ENCODE peak calls at places on chromosomes 6 and 20, in six cellular contexts. L, R, Z, A, F and E are unnamed samples.

GRCh38 chr20:19621072-19621471 is 137.0 kb upstream of the RIN2 start:
- DNase-seq in L (no peak), R (no peak), Z (no peak), A (peak; percentile 50), F (no peak), E (no peak)

GRCh38 chr6:31094389-31094881 is 17.9 kb downstream of the C6orf15 start:
- DNase-seq in L (peak; percentile 49), R (no peak), Z (no peak), A (no peak), F (no peak), E (no peak)

GRCh38 chr6:52876056-52876787 is 33.3 kb downstream of the GSTA3 start:
- DNase-seq in L (no peak), R (no peak), Z (no peak), A (no peak), F (no peak), E (no peak)

GRCh38 chr6:143721642-143722041 is 43.9 kb downstream of the PHACTR2 start:
- DNase-seq in L (no peak), R (no peak), Z (no peak), A (no peak), F (no peak), E (no peak)

GRCh38 chr6:18493421-18493891 is 106.3 kb downstream of the RNF144B start:
- DNase-seq in L (no peak), R (no peak), Z (no peak), A (peak; percentile 21), F (no peak), E (no peak)

GRCh38 chr20:36591854-36592641 is 13.5 kb upstream of the RAB5IF start:
- DNase-seq in L (peak; percentile 78), R (no peak), Z (peak; percentile 32), A (peak; percentile 92), F (no peak), E (peak; percentile 46)

GRCh38 chr6:155129744-155130143 is 134.1 kb upstream of the CLDN20 start:
- DNase-seq in L (no peak), R (no peak), Z (no peak), A (no peak), F (no peak), E (no peak)

GRCh38 chr6:112027942-112028674 is 25.8 kb upstream of the CCN6 start:
- DNase-seq in L (peak; percentile 76), R (no peak), Z (no peak), A (peak; percentile 19), F (no peak), E (no peak)

GRCh38 chr6:156645106-156645505 is 132.1 kb upstream of the ARID1B start:
- DNase-seq in L (no peak), R (no peak), Z (no peak), A (no peak), F (no peak), E (no peak)

GRCh38 chr6:35096129-35096852 is 44.8 kb downstream of the TCP11 start:
- DNase-seq in L (no peak), R (no peak), Z (no peak), A (no peak), F (no peak), E (no peak)

GRCh38 chr6:10154251-10154650 is 260.6 kb downstream of the TFAP2A start:
- DNase-seq in L (no peak), R (no peak), Z (no peak), A (no peak), F (no peak), E (no peak)

GRCh38 chr6:143232849-143233248 is 172.2 kb downstream of the AIG1 start:
- DNase-seq in L (peak; percentile 33), R (no peak), Z (no peak), A (peak; percentile 59), F (peak; percentile 28), E (no peak)

GRCh38 chr6:132736239-132736638 is 21.5 kb downstream of the VNN2 start:
- DNase-seq in L (no peak), R (no peak), Z (no peak), A (no peak), F (no peak), E (no peak)
- H3K4me3 ChIP-seq in L (no peak overlapping the region), R (no peak overlapping the region), Z (no peak overlapping the region), A (no peak overlapping the region), F (no peak overlapping the region), E (no peak overlapping the region)

GRCh38 chr6:149940673-149940984 is 1.2 kb upstream of the ULBP2 start:
- DNase-seq in L (no peak), R (no peak), Z (no peak), A (no peak), F (no peak), E (no peak)

GRCh38 chr6:149941583-149942460 is at the start of gene ULBP2:
- DNase-seq in L (peak; percentile 87), R (peak; percentile 84), Z (peak; percentile 91), A (peak; percentile 81), F (peak; percentile 53), E (peak; percentile 69)

GRCh38 chr6:149939909-149940672 is 1.7 kb upstream of the ULBP2 start:
- DNase-seq in L (no peak), R (no peak), Z (no peak), A (no peak), F (no peak), E (no peak)

GRCh38 chr6:149938571-149939462 is 3.0 kb upstream of the ULBP2 start:
- DNase-seq in L (no peak), R (no peak), Z (no peak), A (no peak), F (no peak), E (no peak)

DNA sequence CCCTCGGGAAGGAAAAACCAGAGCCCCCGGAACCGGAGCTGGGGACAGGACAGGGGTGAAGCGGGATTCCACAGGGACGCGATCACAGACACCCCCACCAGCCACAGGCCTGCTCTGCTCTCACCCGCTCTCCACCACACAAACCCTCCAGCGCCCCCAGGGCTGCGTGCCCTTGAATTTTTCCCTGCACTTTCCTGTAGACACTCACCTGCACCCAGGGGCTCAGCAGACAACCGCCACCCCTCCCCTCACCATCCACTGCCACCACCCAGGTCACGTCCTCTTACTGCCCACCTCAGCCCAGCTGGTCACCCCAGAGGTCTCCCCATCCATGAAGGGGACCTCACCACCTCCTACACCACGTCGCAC is 631 bp downstream of the ULBP2 start:
- DNase-seq in L (peak; percentile 22), R (no peak), Z (no peak), A (no peak), F (no peak), E (no peak)
- H3K27me3 ChIP-seq in L (peaks cover 27% of the 10 kb centered on the region), R (peaks cover 35% of the 10 kb centered on the region), Z (peaks cover 33% of the 10 kb centered on the region), A (peaks cover 40% of the 10 kb centered on the region), F (peaks cover 3% of the 10 kb centered on the region), E (peaks cover 23% of the 10 kb centered on the region)

GRCh38 chr6:137541531-137541930 is 47.3 kb upstream of the OLIG3 start:
- DNase-seq in L (no peak), R (no peak), Z (no peak), A (no peak), F (no peak), E (no peak)

GRCh38 chr6:137545073-137545472 is 50.9 kb upstream of the OLIG3 start:
- DNase-seq in L (no peak), R (no peak), Z (no peak), A (no peak), F (no peak), E (no peak)

GRCh38 chr6:137547186-137547585 is 53.0 kb upstream of the OLIG3 start:
- DNase-seq in L (no peak), R (no peak), Z (no peak), A (no peak), F (no peak), E (no peak)

GRCh38 chr6:137543114-137543513 is 48.9 kb upstream of the OLIG3 start:
- DNase-seq in L (no peak), R (no peak), Z (no peak), A (no peak), F (no peak), E (no peak)

DNA sequence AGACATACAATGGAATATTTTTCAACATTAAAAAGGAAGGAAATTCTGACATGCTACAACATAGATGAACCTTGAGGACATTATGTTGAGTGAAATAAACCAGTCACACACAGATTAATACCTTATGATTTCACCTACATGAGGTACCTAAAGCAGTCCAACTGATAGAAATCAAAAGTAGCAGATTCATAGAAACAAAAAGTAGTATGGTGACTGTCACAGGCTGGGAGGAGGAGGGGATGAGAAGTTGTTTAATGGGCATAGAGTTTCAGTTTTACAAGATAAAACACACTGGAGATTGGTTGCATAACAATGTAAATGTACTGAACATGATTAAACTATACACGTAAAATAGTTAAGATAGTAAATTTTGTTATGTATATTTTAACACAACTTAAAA is 48.5 kb upstream of the OLIG3 start:
- DNase-seq in L (no peak), R (no peak), Z (no peak), A (no peak), F (no peak), E (no peak)
- H3K4me3 ChIP-seq in L (no peak overlapping the region), R (no peak overlapping the region), Z (no peak overlapping the region), A (no peak overlapping the region), F (no peak overlapping the region), E (no peak overlapping the region)

GRCh38 chr20:2544211-2544610 is 7.8 kb downstream of the TMC2 start:
- DNase-seq in L (no peak), R (no peak), Z (no peak), A (no peak), F (no peak), E (no peak)
- H3K27me3 ChIP-seq in L (peaks cover 29% of the 10 kb centered on the region), R (no peaks in the 10 kb centered on the region), Z (peaks cover 4% of the 10 kb centered on the region), A (no peaks in the 10 kb centered on the region), F (no peaks in the 10 kb centered on the region), E (no peaks in the 10 kb centered on the region)

GRCh38 chr6:42441059-42441471 is 10.7 kb downstream of the TRERF1 start:
- DNase-seq in L (no peak), R (no peak), Z (no peak), A (no peak), F (peak; percentile 51), E (peak; percentile 56)
- H3K4me3 ChIP-seq in L (no peak overlapping the region), R (no peak overlapping the region), Z (peak overlapping the region; percentile 13), A (no peak overlapping the region), F (peak overlapping the region; percentile 26), E (no peak overlapping the region)

GRCh38 chr6:92667843-92668242 is 751.5 kb downstream of the EPHA7 start:
- DNase-seq in L (no peak), R (no peak), Z (peak; percentile 21), A (peak; percentile 3), F (no peak), E (no peak)
- H3K27me3 ChIP-seq in L (no peaks in the 10 kb centered on the region), R (no peaks in the 10 kb centered on the region), Z (no peaks in the 10 kb centered on the region), A (no peaks in the 10 kb centered on the region), F (no peaks in the 10 kb centered on the region), E (no peaks in the 10 kb centered on the region)

GRCh38 chr6:137162692-137163303 is 10.6 kb downstream of the IL22RA2 start:
- DNase-seq in L (no peak), R (no peak), Z (no peak), A (no peak), F (no peak), E (no peak)

GRCh38 chr6:137161975-137162374 is 11.5 kb downstream of the IL22RA2 start:
- DNase-seq in L (no peak), R (no peak), Z (no peak), A (no peak), F (no peak), E (no peak)

GRCh38 chr6:137166247-137167098 is 7.0 kb downstream of the IL22RA2 start:
- DNase-seq in L (no peak), R (no peak), Z (no peak), A (no peak), F (no peak), E (no peak)

GRCh38 chr6:137165375-137166246 is 7.8 kb downstream of the IL22RA2 start:
- DNase-seq in L (peak; percentile 60), R (no peak), Z (no peak), A (no peak), F (no peak), E (no peak)

GRCh38 chr6:137163732-137164318 is 9.6 kb downstream of the IL22RA2 start:
- DNase-seq in L (peak; percentile 24), R (no peak), Z (no peak), A (peak; percentile 3), F (no peak), E (no peak)
- H3K4me3 ChIP-seq in L (no peak overlapping the region), R (no peak overlapping the region), Z (no peak overlapping the region), A (no peak overlapping the region), F (no peak overlapping the region), E (no peak overlapping the region)